ENCODE peak calls at places on chromosomes 2 and 18, in four cellular contexts. Z, J, K and C are unnamed samples.

GRCh38 chr2:195956725-195957124 is 111.9 kb downstream of the DNAH7 start:
- DNase-seq in J (no peak), Z (no peak), K (no peak), C (no peak)

GRCh38 chr2:127454595-127455565 is 36.7 kb downstream of the PROC start:
- DNase-seq in J (no peak), Z (peak), K (no peak), C (no peak)

GRCh38 chr2:105864262-105864661 is 119.5 kb downstream of the NCK2 start:
- DNase-seq in J (no peak), K (no peak), Z (no peak), C (no peak)

GRCh38 chr2:47046271-47046670 is 108.8 kb downstream of the STPG4 start:
- DNase-seq in Z (no peak), K (no peak), J (no peak), C (no peak)

GRCh38 chr18:12741351-12741750 is 38.5 kb downstream of the PSMG2 start:
- DNase-seq in J (no peak), K (no peak), Z (peak), C (no peak)

GRCh38 chr18:35231052-35231451 is 9.8 kb upstream of the ZNF397 start:
- DNase-seq in Z (peak), J (no peak), K (peak), C (peak)

GRCh38 chr2:57497489-57498096 is 549.0 kb upstream of the VRK2 start:
- DNase-seq in J (no peak), Z (peak), K (no peak), C (no peak)

GRCh38 chr2:26483027-26483326 is 5.1 kb upstream of the OTOF start:
- DNase-seq in J (no peak), Z (no peak), K (no peak), C (no peak)

GRCh38 chr2:181459646-181460045 is 2.5 kb downstream of the ITGA4 start:
- DNase-seq in J (no peak), Z (no peak), K (no peak), C (no peak)

GRCh38 chr2:66794115-66794514 is 359.2 kb downstream of the MEIS1 start:
- DNase-seq in K (peak), Z (no peak), J (no peak), C (no peak)

GRCh38 chr2:214557884-214558283 is 147.0 kb downstream of the VWC2L start:
- DNase-seq in J (no peak), K (no peak), Z (no peak), C (no peak)

GRCh38 chr2:73985318-73986084 is 791 bp downstream of the TET3 start:
- DNase-seq in Z (peak), J (no peak), K (peak), C (peak)

GRCh38 chr18:3624818-3625716 is 175.1 kb downstream of the TGIF1 start:
- DNase-seq in J (no peak), Z (peak), K (peak), C (no peak)

GRCh38 chr2:157897106-157897971 is 21.2 kb upstream of the ACVR1 start:
- DNase-seq in K (no peak), J (no peak), Z (no peak), C (no peak)

GRCh38 chr18:48534364-48534763 is 4.5 kb upstream of the CTIF start:
- DNase-seq in Z (peak), J (no peak), K (no peak), C (no peak)

GRCh38 chr2:240954436-240955305 is 43.7 kb upstream of the SNED1 start:
- DNase-seq in J (no peak), K (peak), Z (no peak), C (no peak)

GRCh38 chr18:26133652-26134051 is at the start of gene PSMA8:
- DNase-seq in J (no peak), Z (no peak), K (no peak), C (peak)

GRCh38 chr2:54669677-54670484 is 53.6 kb upstream of the EML6 start:
- DNase-seq in K (peak), Z (peak), J (no peak), C (no peak)

GRCh38 chr2:66105354-66105753 is 329.6 kb upstream of the MEIS1 start:
- DNase-seq in J (no peak), K (peak), Z (no peak), C (no peak)

GRCh38 chr18:8946046-8946838 is 156.3 kb upstream of the NDUFV2 start:
- DNase-seq in K (no peak), Z (peak), J (no peak), C (no peak)

GRCh38 chr2:60822987-60823386 is 58.4 kb upstream of the REL start:
- DNase-seq in K (no peak), Z (no peak), J (no peak), C (no peak)

GRCh38 chr2:36530178-36530982 is 67.6 kb downstream of the FEZ2 start:
- DNase-seq in Z (no peak), K (no peak), J (no peak), C (no peak)

GRCh38 chr2:65465124-65465523 is 32.7 kb upstream of the SPRED2 start:
- DNase-seq in J (no peak), Z (no peak), K (no peak), C (no peak)

GRCh38 chr2:24919977-24920812 is at the start of gene ADCY3:
- DNase-seq in K (peak), Z (peak), J (no peak), C (peak)

GRCh38 chr2:230225486-230225885 is at the start of gene SP140:
- DNase-seq in K (peak), J (no peak), Z (no peak), C (peak)

GRCh38 chr2:157173740-157174184 is 83.7 kb upstream of the GALNT5 start:
- DNase-seq in Z (peak), J (no peak), K (no peak), C (no peak)

GRCh38 chr2:40155728-40156127 is 296.2 kb downstream of the SLC8A1 start:
- DNase-seq in K (no peak), Z (no peak), J (peak), C (no peak)

GRCh38 chr2:239363946-239364637 is 36.7 kb downstream of the HDAC4 start:
- DNase-seq in K (peak), Z (no peak), J (no peak), C (no peak)

DNA sequence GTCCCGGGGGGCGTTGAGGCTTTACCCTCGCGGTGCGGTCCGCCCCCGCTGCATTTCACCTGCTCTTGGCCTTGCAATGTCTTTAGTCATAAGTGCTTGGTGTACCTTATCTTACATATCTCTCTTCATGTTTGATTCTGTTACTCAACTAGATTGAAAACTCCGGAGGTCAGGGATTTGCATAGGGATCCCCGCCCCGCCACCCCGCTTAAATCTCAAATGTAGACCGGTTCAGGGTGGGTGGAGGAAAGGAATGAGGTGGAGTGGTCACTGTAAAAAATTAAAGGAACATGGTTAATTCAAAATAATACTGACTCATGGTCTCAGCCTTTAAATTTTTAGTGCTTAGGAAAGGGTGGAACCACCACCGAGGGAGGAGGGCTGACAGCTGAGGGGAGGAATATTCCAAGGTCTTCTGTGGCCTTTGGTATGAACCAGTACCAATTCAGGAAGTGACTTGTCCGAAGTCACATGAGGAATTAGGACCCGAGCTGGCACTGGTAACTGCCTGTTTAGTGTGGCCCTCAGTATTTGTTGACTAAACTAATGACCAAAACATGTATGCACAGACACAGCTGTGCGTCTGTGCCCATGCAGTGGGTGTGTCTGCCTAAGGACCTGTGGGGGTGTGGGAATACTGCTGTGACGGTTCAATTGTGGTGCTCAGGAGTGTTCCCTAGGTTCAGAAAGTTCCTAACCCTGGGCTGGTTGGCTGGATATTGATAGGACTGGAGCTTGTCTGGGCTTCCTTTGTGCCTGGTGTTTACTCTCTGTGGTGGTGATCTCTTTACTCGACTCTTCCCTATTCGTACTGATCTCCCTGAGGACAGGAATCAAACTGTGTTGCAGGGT is 1.0 kb downstream of the PLEKHB2 start:
- DNase-seq in K (no peak), Z (peak), J (no peak), C (no peak)
- TF ChIP-seq POLR2A in K (no peak), Z (no peak), J (no peak), C (no peak)

DNA sequence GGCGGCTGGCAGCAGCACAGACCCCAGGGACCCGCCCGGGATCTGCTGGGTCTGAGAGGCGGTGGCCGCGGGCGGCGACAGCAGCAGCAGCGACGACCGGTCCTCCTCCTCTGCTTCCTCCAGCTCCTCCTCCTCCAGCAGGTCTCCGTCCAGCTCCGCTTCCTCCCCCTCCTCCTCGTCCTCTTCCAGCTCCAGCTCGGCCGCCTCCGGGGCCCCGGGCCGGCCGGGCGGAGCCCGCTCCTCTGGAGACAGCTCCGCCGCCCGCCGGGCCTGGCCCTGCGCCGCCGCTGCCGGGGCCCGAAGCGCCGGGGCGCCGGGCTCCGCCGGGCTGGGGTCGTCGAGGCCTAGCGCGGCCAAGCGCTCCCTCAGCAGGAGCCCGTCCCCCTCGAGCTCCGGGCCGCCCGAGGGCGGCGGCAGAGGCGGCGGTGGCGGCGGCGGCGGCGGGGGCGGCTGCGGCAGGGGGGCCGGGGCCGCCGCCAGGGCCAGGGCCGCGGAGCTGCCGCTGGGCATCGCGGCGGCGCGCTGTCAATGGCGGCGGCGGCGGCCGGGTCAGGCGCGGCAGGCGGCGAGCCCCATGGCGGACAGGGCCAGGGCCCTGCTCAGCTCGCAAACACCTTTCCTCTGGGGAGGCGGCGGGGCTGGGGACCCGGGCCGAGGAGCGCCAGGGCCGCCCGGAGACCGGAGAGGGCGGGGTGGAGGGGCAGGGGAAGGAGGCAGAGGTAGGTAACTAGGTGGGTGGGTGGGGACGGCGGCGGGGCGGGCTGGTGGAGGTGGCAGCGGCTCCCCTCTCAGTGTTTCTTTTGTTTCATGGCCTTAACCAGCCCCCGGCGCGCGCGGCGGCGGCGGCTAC is 445 bp downstream of the MEX3C start:
- DNase-seq in J (no peak), K (peak), Z (peak), C (peak)
- TF ChIP-seq POLR2A in J (no peak), K (peak), Z (no peak), C (peak)

GRCh38 chr2:201642086-201642578 is 1.2 kb downstream of the TMEM237 start:
- DNase-seq in Z (no peak), J (no peak), K (no peak), C (no peak)

GRCh38 chr2:201643216-201643651 is at the start of gene TMEM237:
- DNase-seq in J (no peak), K (no peak), Z (peak), C (peak)

GRCh38 chr2:201647431-201647830 is 4.1 kb upstream of the TMEM237 start:
- DNase-seq in K (no peak), Z (no peak), J (no peak), C (no peak)

GRCh38 chr2:201642579-201643215 is 606 bp downstream of the TMEM237 start:
- DNase-seq in K (peak), Z (peak), J (no peak), C (peak)

GRCh38 chr2:201644001-201644400 is 698 bp upstream of the TMEM237 start:
- DNase-seq in Z (no peak), K (peak), J (no peak), C (no peak)
- TF ChIP-seq POLR2A in Z (no peak), K (no peak), J (no peak), C (no peak)

DNA sequence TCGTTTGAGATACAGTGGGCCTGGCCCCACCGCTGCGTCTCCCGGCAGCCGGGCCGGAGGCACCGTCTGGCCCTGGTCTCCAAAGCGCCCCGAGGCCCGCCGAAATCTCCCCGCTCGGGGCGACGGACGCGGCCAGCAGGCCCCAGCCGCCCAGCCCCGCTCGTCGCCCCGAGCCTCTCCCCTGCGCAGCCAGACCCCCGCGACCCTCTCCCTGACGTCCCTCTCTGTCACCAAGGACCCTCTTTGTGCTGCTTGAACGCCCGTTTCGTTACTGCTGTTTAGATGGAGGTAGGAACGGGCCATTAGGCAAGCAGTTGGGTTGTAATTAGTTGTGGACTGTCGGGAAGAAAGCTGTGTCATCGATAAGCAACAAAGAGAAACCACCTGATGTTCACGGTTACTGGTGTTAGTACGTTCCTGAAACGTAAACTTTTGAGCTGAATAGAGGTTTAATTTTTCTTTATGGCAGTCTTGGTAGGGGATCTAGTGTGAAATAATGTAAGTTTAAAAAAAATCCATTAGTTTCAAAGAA is 718 bp downstream of the UBXN4 start:
- DNase-seq in J (no peak), K (no peak), Z (peak), C (peak)
- TF ChIP-seq POLR2A in J (no peak), K (no peak), Z (no peak), C (no peak)

DNA sequence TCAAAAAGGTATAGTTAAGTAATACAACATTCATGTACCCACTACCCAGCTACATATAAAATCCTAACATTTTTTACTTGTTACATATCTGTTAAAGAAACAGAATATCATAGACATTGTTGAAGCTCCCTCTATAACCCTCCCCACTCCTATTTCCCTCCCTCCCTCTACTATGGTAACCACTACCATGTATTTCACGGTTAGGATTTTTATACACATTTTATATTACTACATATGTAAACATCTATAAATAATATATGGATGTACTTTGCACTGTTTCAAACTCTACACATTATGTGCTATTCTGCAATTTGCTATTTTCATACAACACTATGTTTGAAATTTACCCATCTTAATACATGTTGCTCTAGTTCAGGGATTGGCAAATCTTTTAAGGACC is 36.3 kb downstream of the THOC1 start:
- DNase-seq in J (no peak), K (no peak), Z (no peak), C (no peak)
- TF ChIP-seq POLR2A in J (no peak), K (no peak), Z (no peak), C (no peak)

GRCh38 chr18:57434536-57435494 is at the start of gene ONECUT2:
- DNase-seq in J (no peak), K (peak), Z (peak), C (no peak)
- TF ChIP-seq POLR2A in J (no peak), K (no peak), Z (peak), C (no peak)